ENCODE peak calls at places on chromosome 19, in nine cellular contexts. One of them, this sample, is unnamed. For H3K27me3, the result is how much of the 10 kb centered on the place peaks cover.

GRCh38 chr19:27736225-27736624 is 1476.7 kb downstream of the UQCRFS1 start:
- DNase-seq in heart left ventricle: no peak
- DNase-seq in ovary: no peak
- DNase-seq in gastrocnemius medialis: no peak
- DNase-seq in esophagus squamous epithelium: no peak
- DNase-seq in right lobe of liver: no peak
- DNase-seq in tibial nerve: no peak
- DNase-seq in stomach: no peak
- DNase-seq in breast epithelium: no peak
- DNase-seq in this sample: no peak

GRCh38 chr19:38705197-38706019 is 38.9 kb downstream of the CAPN12 start:
- DNase-seq in tibial nerve: no peak
- DNase-seq in gastrocnemius medialis: no peak
- DNase-seq in breast epithelium: no peak
- DNase-seq in stomach: no peak
- DNase-seq in ovary: no peak
- DNase-seq in heart left ventricle: peak
- DNase-seq in esophagus squamous epithelium: no peak
- DNase-seq in right lobe of liver: no peak
- DNase-seq in this sample: no peak

GRCh38 chr19:47310819-47311218 is 1.2 kb downstream of the C5AR1 start:
- DNase-seq in tibial nerve: no peak
- DNase-seq in gastrocnemius medialis: no peak
- DNase-seq in stomach: peak
- DNase-seq in right lobe of liver: peak
- DNase-seq in heart left ventricle: peak
- DNase-seq in breast epithelium: no peak
- DNase-seq in esophagus squamous epithelium: no peak
- DNase-seq in ovary: no peak
- DNase-seq in this sample: no peak

GRCh38 chr19:42284641-42285341 is 15.7 kb downstream of the CIC start:
- DNase-seq in tibial nerve: no peak
- DNase-seq in heart left ventricle: no peak
- DNase-seq in esophagus squamous epithelium: no peak
- DNase-seq in stomach: no peak
- DNase-seq in right lobe of liver: peak
- DNase-seq in ovary: peak
- DNase-seq in breast epithelium: no peak
- DNase-seq in gastrocnemius medialis: no peak
- DNase-seq in this sample: no peak

GRCh38 chr19:40596608-40597328 is 4.4 kb upstream of the LTBP4 start:
- DNase-seq in esophagus squamous epithelium: no peak
- DNase-seq in heart left ventricle: peak
- DNase-seq in right lobe of liver: no peak
- DNase-seq in breast epithelium: no peak
- DNase-seq in gastrocnemius medialis: no peak
- DNase-seq in stomach: peak
- DNase-seq in tibial nerve: no peak
- DNase-seq in ovary: peak
- DNase-seq in this sample: peak

GRCh38 chr19:46716672-46717033 is 261 bp downstream of the PRKD2 start:
- DNase-seq in breast epithelium: no peak
- DNase-seq in gastrocnemius medialis: no peak
- DNase-seq in esophagus squamous epithelium: no peak
- DNase-seq in stomach: no peak
- DNase-seq in heart left ventricle: no peak
- DNase-seq in right lobe of liver: no peak
- DNase-seq in tibial nerve: no peak
- DNase-seq in ovary: no peak
- DNase-seq in this sample: no peak

GRCh38 chr19:1449467-1450442 is at the start of gene APC2:
- DNase-seq in breast epithelium: no peak
- DNase-seq in gastrocnemius medialis: no peak
- DNase-seq in heart left ventricle: no peak
- DNase-seq in stomach: no peak
- DNase-seq in esophagus squamous epithelium: no peak
- DNase-seq in ovary: peak
- DNase-seq in tibial nerve: no peak
- DNase-seq in right lobe of liver: no peak
- DNase-seq in this sample: no peak

GRCh38 chr19:33416307-33417215 is 43.1 kb downstream of the CEBPG start:
- DNase-seq in breast epithelium: peak
- DNase-seq in stomach: peak
- DNase-seq in esophagus squamous epithelium: no peak
- DNase-seq in tibial nerve: no peak
- DNase-seq in right lobe of liver: no peak
- DNase-seq in heart left ventricle: no peak
- DNase-seq in ovary: peak
- DNase-seq in gastrocnemius medialis: no peak
- DNase-seq in this sample: peak

GRCh38 chr19:33005440-33005839 is 33.4 kb downstream of the FAAP24 start:
- DNase-seq in esophagus squamous epithelium: no peak
- DNase-seq in gastrocnemius medialis: no peak
- DNase-seq in breast epithelium: no peak
- DNase-seq in stomach: no peak
- DNase-seq in tibial nerve: no peak
- DNase-seq in ovary: no peak
- DNase-seq in heart left ventricle: no peak
- DNase-seq in right lobe of liver: no peak
- DNase-seq in this sample: no peak

GRCh38 chr19:56765107-56765506 is 75.4 kb downstream of the PEG3 start:
- DNase-seq in right lobe of liver: peak
- DNase-seq in ovary: peak
- DNase-seq in heart left ventricle: peak
- DNase-seq in gastrocnemius medialis: no peak
- DNase-seq in tibial nerve: no peak
- DNase-seq in stomach: peak
- DNase-seq in esophagus squamous epithelium: no peak
- DNase-seq in breast epithelium: peak
- DNase-seq in this sample: peak

GRCh38 chr19:38658462-38659306 is 11.2 kb downstream of the ACTN4 start:
- DNase-seq in gastrocnemius medialis: no peak
- DNase-seq in right lobe of liver: peak
- DNase-seq in stomach: peak
- DNase-seq in esophagus squamous epithelium: no peak
- DNase-seq in ovary: no peak
- DNase-seq in tibial nerve: no peak
- DNase-seq in heart left ventricle: no peak
- DNase-seq in breast epithelium: peak
- DNase-seq in this sample: peak

GRCh38 chr19:38663156-38663651 is 15.8 kb downstream of the ACTN4 start:
- DNase-seq in breast epithelium: no peak
- DNase-seq in heart left ventricle: no peak
- DNase-seq in stomach: no peak
- DNase-seq in right lobe of liver: no peak
- DNase-seq in esophagus squamous epithelium: no peak
- DNase-seq in gastrocnemius medialis: no peak
- DNase-seq in ovary: no peak
- DNase-seq in tibial nerve: no peak
- DNase-seq in this sample: no peak

GRCh38 chr19:3065675-3066357 is 3.5 kb upstream of the TLE5 start:
- DNase-seq in tibial nerve: no peak
- DNase-seq in ovary: no peak
- DNase-seq in stomach: peak
- DNase-seq in right lobe of liver: no peak
- DNase-seq in heart left ventricle: no peak
- DNase-seq in gastrocnemius medialis: no peak
- DNase-seq in esophagus squamous epithelium: no peak
- DNase-seq in breast epithelium: no peak
- DNase-seq in this sample: peak

GRCh38 chr19:10998045-10998533 is 37.3 kb downstream of the SMARCA4 start:
- DNase-seq in gastrocnemius medialis: no peak
- DNase-seq in stomach: no peak
- DNase-seq in breast epithelium: no peak
- DNase-seq in esophagus squamous epithelium: no peak
- DNase-seq in tibial nerve: peak
- DNase-seq in heart left ventricle: no peak
- DNase-seq in ovary: no peak
- DNase-seq in right lobe of liver: peak
- DNase-seq in this sample: peak

DNA sequence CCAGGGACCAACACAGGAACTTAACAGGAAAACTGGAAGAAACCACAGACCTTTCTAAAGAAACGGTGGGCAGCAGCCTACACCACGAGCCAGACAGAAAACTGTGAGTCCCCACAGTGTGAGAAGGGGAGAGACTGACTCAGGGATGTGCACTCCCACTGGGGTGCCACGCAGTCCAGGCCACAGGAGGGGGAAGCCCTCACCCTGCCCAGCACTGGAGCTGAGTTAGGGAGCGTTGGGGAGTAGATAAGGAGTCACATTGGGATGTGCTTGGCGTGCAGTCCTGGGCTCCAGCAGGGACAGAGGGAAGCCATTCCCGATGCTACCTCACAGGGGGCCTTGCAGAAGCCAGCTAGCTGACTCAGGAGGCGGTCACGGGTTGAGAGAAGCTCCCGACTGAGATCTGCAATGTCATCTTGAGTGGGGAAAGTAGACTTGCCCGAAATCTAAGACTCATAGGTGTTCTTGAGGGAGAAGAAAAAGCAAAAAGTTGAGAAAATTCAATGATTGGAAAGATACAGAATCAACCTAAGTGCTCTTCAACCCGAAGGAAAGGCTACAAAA is 17.3 kb downstream of the SIGLEC8 start:
- DNase-seq in tibial nerve: no peak
- DNase-seq in esophagus squamous epithelium: no peak
- DNase-seq in heart left ventricle: no peak
- DNase-seq in right lobe of liver: no peak
- DNase-seq in gastrocnemius medialis: no peak
- DNase-seq in breast epithelium: no peak
- DNase-seq in stomach: no peak
- DNase-seq in ovary: no peak
- DNase-seq in this sample: no peak
- H3K4me3 ChIP-seq in tibial nerve: no peak
- H3K4me3 ChIP-seq in esophagus squamous epithelium: no peak
- H3K4me3 ChIP-seq in heart left ventricle: no peak
- H3K4me3 ChIP-seq in right lobe of liver: no peak
- H3K4me3 ChIP-seq in gastrocnemius medialis: no peak
- H3K4me3 ChIP-seq in breast epithelium: no peak
- H3K4me3 ChIP-seq in stomach: peak
- H3K4me3 ChIP-seq in ovary: no peak
- H3K4me3 ChIP-seq in this sample: no peak

GRCh38 chr19:55484571-55485438 is at the start of gene NAT14:
- DNase-seq in right lobe of liver: no peak
- DNase-seq in stomach: peak
- DNase-seq in esophagus squamous epithelium: no peak
- DNase-seq in breast epithelium: no peak
- DNase-seq in tibial nerve: no peak
- DNase-seq in ovary: peak
- DNase-seq in heart left ventricle: peak
- DNase-seq in gastrocnemius medialis: no peak
- DNase-seq in this sample: peak
- TF ChIP-seq POLR2A in right lobe of liver: peak
- TF ChIP-seq POLR2A in stomach: no peak
- TF ChIP-seq POLR2A in esophagus squamous epithelium: no peak
- TF ChIP-seq POLR2A in breast epithelium: no peak
- TF ChIP-seq POLR2A in tibial nerve: no peak
- TF ChIP-seq POLR2A in ovary: peak
- TF ChIP-seq POLR2A in heart left ventricle: peak
- TF ChIP-seq POLR2A in gastrocnemius medialis: no peak
- TF ChIP-seq POLR2A in this sample: no peak

GRCh38 chr19:58355215-58355796 is 2.0 kb upstream of the A1BG start:
- DNase-seq in esophagus squamous epithelium: no peak
- DNase-seq in stomach: no peak
- DNase-seq in tibial nerve: no peak
- DNase-seq in heart left ventricle: no peak
- DNase-seq in right lobe of liver: no peak
- DNase-seq in ovary: no peak
- DNase-seq in gastrocnemius medialis: no peak
- DNase-seq in breast epithelium: no peak
- DNase-seq in this sample: no peak
- H3K27me3 ChIP-seq in esophagus squamous epithelium: under half
- H3K27me3 ChIP-seq in stomach: half or more
- H3K27me3 ChIP-seq in tibial nerve: under half
- H3K27me3 ChIP-seq in heart left ventricle: under half
- H3K27me3 ChIP-seq in right lobe of liver: under half
- H3K27me3 ChIP-seq in ovary: under half
- H3K27me3 ChIP-seq in gastrocnemius medialis: under half
- H3K27me3 ChIP-seq in breast epithelium: under half
- H3K27me3 ChIP-seq in this sample: under half

GRCh38 chr19:15642807-15643206 is 2.1 kb downstream of the CYP4F3 start:
- DNase-seq in heart left ventricle: no peak
- DNase-seq in gastrocnemius medialis: no peak
- DNase-seq in ovary: no peak
- DNase-seq in right lobe of liver: no peak
- DNase-seq in tibial nerve: no peak
- DNase-seq in esophagus squamous epithelium: no peak
- DNase-seq in stomach: no peak
- DNase-seq in breast epithelium: no peak
- DNase-seq in this sample: no peak

GRCh38 chr19:15643387-15643786 is 2.7 kb downstream of the CYP4F3 start:
- DNase-seq in gastrocnemius medialis: no peak
- DNase-seq in heart left ventricle: no peak
- DNase-seq in stomach: no peak
- DNase-seq in ovary: no peak
- DNase-seq in tibial nerve: no peak
- DNase-seq in esophagus squamous epithelium: no peak
- DNase-seq in breast epithelium: no peak
- DNase-seq in right lobe of liver: peak
- DNase-seq in this sample: no peak

GRCh38 chr19:15641901-15642491 is 1.3 kb downstream of the CYP4F3 start:
- DNase-seq in heart left ventricle: no peak
- DNase-seq in right lobe of liver: peak
- DNase-seq in ovary: no peak
- DNase-seq in stomach: no peak
- DNase-seq in gastrocnemius medialis: no peak
- DNase-seq in esophagus squamous epithelium: peak
- DNase-seq in tibial nerve: no peak
- DNase-seq in breast epithelium: no peak
- DNase-seq in this sample: no peak

GRCh38 chr19:15644816-15645215 is 4.1 kb downstream of the CYP4F3 start:
- DNase-seq in tibial nerve: no peak
- DNase-seq in gastrocnemius medialis: no peak
- DNase-seq in stomach: no peak
- DNase-seq in heart left ventricle: no peak
- DNase-seq in breast epithelium: no peak
- DNase-seq in right lobe of liver: no peak
- DNase-seq in esophagus squamous epithelium: no peak
- DNase-seq in ovary: no peak
- DNase-seq in this sample: no peak

DNA sequence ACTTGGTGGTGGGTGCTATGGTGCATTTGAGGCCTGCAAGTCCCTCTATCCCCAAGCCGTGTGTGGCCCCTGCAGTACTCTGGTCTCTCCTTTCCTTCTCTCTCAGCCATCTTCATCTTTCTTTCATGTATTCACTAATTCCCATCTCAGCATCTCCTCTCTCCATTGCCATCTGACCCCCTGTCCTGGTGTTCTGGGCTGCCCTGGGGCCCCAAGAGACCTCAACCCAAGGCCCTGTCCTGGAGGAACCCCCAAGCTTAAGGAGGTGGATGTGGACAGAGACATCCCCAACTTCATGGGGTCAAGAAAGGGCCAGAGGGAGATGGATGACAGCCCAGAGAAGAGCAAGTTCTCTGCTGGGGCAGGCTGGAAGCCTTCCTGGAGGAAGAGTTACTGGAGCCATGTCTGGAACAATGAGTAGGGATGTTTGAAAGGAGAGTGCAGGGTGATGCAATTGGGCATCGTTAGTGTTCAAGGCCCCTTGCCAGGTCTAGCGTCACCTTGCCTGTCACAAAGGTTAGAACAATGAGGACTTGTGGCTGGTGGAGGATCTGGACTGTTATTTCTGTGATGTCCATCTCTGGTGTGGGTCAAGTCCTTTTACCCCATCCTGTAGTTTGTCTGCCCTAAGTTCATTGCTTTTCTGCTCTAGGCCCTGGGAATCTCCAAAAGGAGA is 3.5 kb downstream of the CYP4F3 start:
- DNase-seq in esophagus squamous epithelium: no peak
- DNase-seq in right lobe of liver: peak
- DNase-seq in tibial nerve: no peak
- DNase-seq in breast epithelium: no peak
- DNase-seq in ovary: no peak
- DNase-seq in stomach: no peak
- DNase-seq in heart left ventricle: no peak
- DNase-seq in gastrocnemius medialis: no peak
- DNase-seq in this sample: no peak
- H3K4me3 ChIP-seq in esophagus squamous epithelium: no peak
- H3K4me3 ChIP-seq in right lobe of liver: no peak
- H3K4me3 ChIP-seq in tibial nerve: no peak
- H3K4me3 ChIP-seq in breast epithelium: no peak
- H3K4me3 ChIP-seq in ovary: no peak
- H3K4me3 ChIP-seq in stomach: no peak
- H3K4me3 ChIP-seq in heart left ventricle: no peak
- H3K4me3 ChIP-seq in gastrocnemius medialis: no peak
- H3K4me3 ChIP-seq in this sample: no peak

This sample was measured in thyroid gland.